ENCODE peak calls at places on chromosomes 7 and 10, in four cellular contexts. One of them, this sample, is unnamed.

GRCh38 chr7:158676171-158676840 is 28.3 kb downstream of the NCAPG2 start:
- DNase-seq in dermis blood vessel endothelial cell: no peak
- DNase-seq in NCI-H146: no peak
- DNase-seq in activated gamma-delta T cell: no peak
- DNase-seq in this sample: no peak

GRCh38 chr10:21260793-21261149 is 264.7 kb downstream of the SKIDA1 start:
- DNase-seq in dermis blood vessel endothelial cell: no peak
- DNase-seq in NCI-H146: no peak
- DNase-seq in activated gamma-delta T cell: no peak
- DNase-seq in this sample: no peak

GRCh38 chr10:13414855-13415254 is 66.8 kb upstream of the SEPHS1 start:
- DNase-seq in dermis blood vessel endothelial cell: peak
- DNase-seq in NCI-H146: no peak
- DNase-seq in activated gamma-delta T cell: no peak
- DNase-seq in this sample: peak

GRCh38 chr7:76507723-76508406 is 2.5 kb upstream of the UPK3B start:
- DNase-seq in dermis blood vessel endothelial cell: no peak
- DNase-seq in NCI-H146: no peak
- DNase-seq in activated gamma-delta T cell: no peak
- DNase-seq in this sample: peak

GRCh38 chr7:74134117-74134539 is 40.0 kb upstream of the EIF4H start:
- DNase-seq in dermis blood vessel endothelial cell: peak
- DNase-seq in NCI-H146: no peak
- DNase-seq in activated gamma-delta T cell: no peak
- DNase-seq in this sample: no peak

GRCh38 chr7:75617634-75618234 is 121.0 kb downstream of the HIP1 start:
- DNase-seq in dermis blood vessel endothelial cell: no peak
- DNase-seq in NCI-H146: no peak
- DNase-seq in activated gamma-delta T cell: peak
- DNase-seq in this sample: no peak

GRCh38 chr10:43395571-43396060 is 13.4 kb downstream of the HNRNPF start:
- DNase-seq in dermis blood vessel endothelial cell: peak
- DNase-seq in NCI-H146: no peak
- DNase-seq in activated gamma-delta T cell: no peak
- DNase-seq in this sample: peak

GRCh38 chr10:60898372-60898771 is 45.6 kb downstream of the RHOBTB1 start:
- DNase-seq in dermis blood vessel endothelial cell: no peak
- DNase-seq in NCI-H146: no peak
- DNase-seq in activated gamma-delta T cell: no peak
- DNase-seq in this sample: no peak

GRCh38 chr10:56537984-56538383 is 176.9 kb upstream of the ZWINT start:
- DNase-seq in dermis blood vessel endothelial cell: no peak
- DNase-seq in NCI-H146: no peak
- DNase-seq in activated gamma-delta T cell: no peak
- DNase-seq in this sample: peak

GRCh38 chr7:35253680-35254495 is at the start of gene TBX20:
- DNase-seq in dermis blood vessel endothelial cell: peak
- DNase-seq in NCI-H146: no peak
- DNase-seq in activated gamma-delta T cell: no peak
- DNase-seq in this sample: peak

This sample was measured in DMS53.